ENCODE peak calls at places on chromosomes 2 and 18, in five cellular contexts. O, F, I, A and P are unnamed samples.
A peak's percentile ranks its signal among the peaks of the same experiment; 100 is the strongest.

GRCh38 chr2:158493458-158493857 is 36.7 kb downstream of the PKP4 start:
- DNase-seq in A (no peak), O (no peak), I (no peak), F (no peak), P (no peak)

GRCh38 chr18:22098563-22098989 is 70.8 kb upstream of the GATA6 start:
- DNase-seq in A (no peak), I (no peak), O (peak; percentile 50), F (no peak), P (peak; percentile 3)

GRCh38 chr2:181784556-181784955 is 104.2 kb upstream of the NEUROD1 start:
- DNase-seq in A (no peak), O (no peak), I (no peak), F (no peak), P (no peak)

GRCh38 chr2:1437537-1437936 is 24.3 kb downstream of the TPO start:
- DNase-seq in A (no peak), I (no peak), O (no peak), F (no peak), P (no peak)

GRCh38 chr2:119827866-119828507 is 68.3 kb downstream of the PTPN4 start:
- DNase-seq in I (no peak), F (no peak), A (no peak), O (no peak), P (no peak)

GRCh38 chr2:144237845-144238637 is 281.9 kb downstream of the ZEB2 start:
- DNase-seq in F (no peak), O (no peak), A (no peak), I (no peak), P (no peak)

GRCh38 chr2:134244587-134244986 is 9.3 kb upstream of the MGAT5 start:
- DNase-seq in A (no peak), I (no peak), F (no peak), O (no peak), P (no peak)

GRCh38 chr2:112065966-112066365 is 10.9 kb downstream of the TMEM87B start:
- DNase-seq in A (no peak), F (no peak), O (no peak), I (no peak), P (peak; percentile 65)

GRCh38 chr2:142892715-142893114 is 15.3 kb downstream of the KYNU start:
- DNase-seq in I (no peak), F (no peak), O (no peak), A (no peak), P (no peak)

GRCh38 chr18:25047983-25048382 is 304.0 kb downstream of the ZNF521 start:
- DNase-seq in F (no peak), I (no peak), A (peak; percentile 85), O (no peak), P (no peak)

GRCh38 chr2:188974184-188974583 is at the start of gene COL3A1:
- DNase-seq in A (no peak), O (no peak), I (no peak), F (no peak), P (no peak)